ENCODE peak calls at places on chromosomes 4 and X, in five cellular contexts. G is bronchial epithelial cell, L is HEK293T, N is heart right ventricle, U is Caco-2. O is an unnamed sample.

GRCh38 chr4:157222764-157223145 is 2.2 kb downstream of the GRIA2 start:
- DNase-seq in G (no peak), U (no peak), L (no peak), N (no peak), O (no peak)

GRCh38 chrX:24219320-24219719 is 69.8 kb downstream of the ZFX start:
- DNase-seq in L (no peak), U (no peak), G (no peak), N (no peak), O (no peak)

GRCh38 chr4:7427326-7428260 is 7.1 kb downstream of the PSAPL1 start:
- DNase-seq in G (no peak), L (no peak), N (no peak), U (peak; percentile 15), O (no peak)

GRCh38 chr4:879730-880079 is 52.4 kb downstream of the GAK start:
- DNase-seq in L (no peak), U (no peak), N (no peak), G (no peak), O (no peak)

GRCh38 chrX:63186137-63186536 is 165.0 kb downstream of the SPIN4 start:
- DNase-seq in N (no peak), L (no peak), G (peak; percentile 10), U (no peak), O (no peak)

GRCh38 chr4:36841583-36842326 is 402.8 kb upstream of the NWD2 start:
- DNase-seq in N (no peak), G (no peak), U (no peak), L (no peak), O (peak; percentile 6)

GRCh38 chrX:47217121-47217851 is 1.2 kb upstream of the CDK16 start:
- DNase-seq in L (peak; percentile 32), N (peak; percentile 30), G (peak; percentile 83), U (no peak), O (no peak)

GRCh38 chr4:151798678-151799416 is 38.0 kb upstream of the GATB start:
- DNase-seq in N (no peak), U (no peak), L (no peak), G (no peak), O (peak; percentile 48)

GRCh38 chrX:11010476-11010875 is 100.7 kb upstream of the HCCS start:
- DNase-seq in G (peak; percentile 59), L (no peak), U (no peak), N (no peak), O (no peak)

GRCh38 chrX:19889582-19890342 is 2.4 kb upstream of the SH3KBP1 start:
- DNase-seq in N (no peak), L (no peak), U (no peak), G (peak; percentile 68), O (peak; percentile 49)

GRCh38 chrX:132822634-132823012 is 135.8 kb downstream of the HS6ST2 start:
- DNase-seq in N (no peak), L (no peak), G (no peak), U (no peak), O (no peak)

GRCh38 chrX:43939187-43939926 is 33.8 kb downstream of the NDP start:
- DNase-seq in G (peak; percentile 20), U (no peak), N (no peak), L (no peak), O (no peak)

GRCh38 chrX:16917120-16917519 is 29.3 kb upstream of the REPS2 start:
- DNase-seq in N (no peak), U (no peak), L (no peak), G (no peak), O (no peak)

GRCh38 chrX:45134303-45134702 is 66.4 kb downstream of the DIPK2B start:
- DNase-seq in N (peak; percentile 50), G (no peak), U (no peak), L (no peak), O (no peak)

GRCh38 chr4:52555356-52555716 is 103.8 kb downstream of the USP46 start:
- DNase-seq in U (no peak), L (no peak), N (no peak), G (no peak), O (no peak)

GRCh38 chrX:108699368-108699767 is 37.0 kb downstream of the IRS4 start:
- DNase-seq in L (peak; percentile 52), N (no peak), G (peak; percentile 45), U (no peak), O (peak; percentile 2)

GRCh38 chr4:55170462-55170861 is 45.1 kb upstream of the KDR start:
- DNase-seq in G (no peak), U (no peak), N (no peak), L (no peak), O (no peak)

GRCh38 chr4:85747871-85748491 is 273.0 kb downstream of the ARHGAP24 start:
- DNase-seq in G (peak; percentile 80), L (peak; percentile 39), N (peak; percentile 62), U (no peak), O (peak; percentile 47)

GRCh38 chr4:168796362-168797106 is 213.5 kb downstream of the CBR4 start:
- DNase-seq in L (no peak), G (peak; percentile 81), N (no peak), U (peak; percentile 55), O (no peak)

GRCh38 chr4:82811838-82812672 is 13.5 kb upstream of the SCD5 start:
- DNase-seq in U (no peak), L (peak; percentile 61), G (no peak), N (no peak), O (no peak)

GRCh38 chr4:71290074-71290473 is 48.7 kb upstream of the SLC4A4 start:
- DNase-seq in N (no peak), G (peak; percentile 63), U (no peak), L (no peak), O (no peak)

GRCh38 chrX:52426810-52427209 is 58.0 kb downstream of the XAGE2 start:
- DNase-seq in N (no peak), G (no peak), U (no peak), L (no peak), O (no peak)